ENCODE peak calls at places on chromosomes 12 and 14, in six cellular contexts. M is foreskin fibroblast, Q is AML-193, Y is LHCN-M2, C is IMR-90, S is germinal center. H is an unnamed sample.

GRCh38 chr14:25400607-25401206 is 350.8 kb upstream of the STXBP6 start:
- DNase-seq in M (peak; percentile 58), Q (peak; percentile 43), Y (peak; percentile 44), C (peak; percentile 29), S (peak; percentile 6), H (peak; percentile 54)

GRCh38 chr12:27002141-27002540 is 12.0 kb downstream of the TM7SF3 start:
- DNase-seq in M (no peak), Q (no peak), Y (no peak), C (no peak), S (no peak), H (no peak)

GRCh38 chr12:119202544-119202943 is 23.8 kb downstream of the HSPB8 start:
- DNase-seq in M (no peak), Q (no peak), Y (no peak), C (no peak), S (no peak), H (no peak)

GRCh38 chr12:121992059-121992879 is 29.4 kb upstream of the BCL7A start:
- DNase-seq in M (peak; percentile 98), Q (no peak), Y (peak; percentile 97), C (peak; percentile 99), S (peak; percentile 68), H (no peak)

GRCh38 chr14:105255021-105255507 is 6.7 kb downstream of the BTBD6 start:
- DNase-seq in M (peak; percentile 65), Q (no peak), Y (peak; percentile 97), C (peak; percentile 28), S (no peak), H (no peak)

GRCh38 chr12:41189395-41190251 is 1.5 kb downstream of the PDZRN4 start:
- DNase-seq in M (peak; percentile 2), Q (no peak), Y (no peak), C (no peak), S (no peak), H (no peak)

GRCh38 chr14:60668431-60669112 is 19.3 kb upstream of the SIX1 start:
- DNase-seq in M (no peak), Q (no peak), Y (peak; percentile 7), C (no peak), S (no peak), H (no peak)

GRCh38 chr14:96146131-96146771 is 58.4 kb upstream of the BDKRB2 start:
- DNase-seq in M (peak; percentile 81), Q (no peak), Y (peak; percentile 42), C (peak; percentile 70), S (no peak), H (no peak)

GRCh38 chr12:29782285-29782820 is 1.4 kb downstream of the TMTC1 start:
- DNase-seq in M (peak; percentile 80), Q (no peak), Y (peak; percentile 90), C (peak; percentile 71), S (no peak), H (no peak)

GRCh38 chr12:114395755-114396152 is 10.2 kb downstream of the TBX5 start:
- DNase-seq in M (peak; percentile 90), Q (no peak), Y (no peak), C (peak; percentile 90), S (no peak), H (no peak)

GRCh38 chr12:109112720-109113465 is 3.5 kb upstream of the ACACB start:
- DNase-seq in M (no peak), Q (no peak), Y (no peak), C (no peak), S (no peak), H (no peak)

GRCh38 chr12:124172646-124173045 is 122.2 kb upstream of the RFLNA start:
- DNase-seq in M (peak; percentile 57), Q (no peak), Y (peak; percentile 4), C (no peak), S (no peak), H (no peak)

GRCh38 chr12:114399664-114400211 is 6.2 kb downstream of the TBX5 start:
- DNase-seq in M (peak; percentile 97), Q (no peak), Y (no peak), C (peak; percentile 95), S (no peak), H (no peak)

GRCh38 chr14:99571303-99571986 is 32.6 kb downstream of the CCDC85C start:
- DNase-seq in M (no peak), Q (no peak), Y (no peak), C (no peak), S (no peak), H (no peak)

GRCh38 chr12:22083167-22083566 is 37.1 kb downstream of the CMAS start:
- DNase-seq in M (peak; percentile 52), Q (peak; percentile 39), Y (peak; percentile 40), C (peak; percentile 35), S (peak; percentile 9), H (peak; percentile 31)

GRCh38 chr12:121647-122046 is 55.1 kb downstream of the IQSEC3 start:
- DNase-seq in M (no peak), Q (no peak), Y (no peak), C (no peak), S (no peak), H (no peak)

GRCh38 chr12:97556201-97556824 is 93.7 kb downstream of the RMST start:
- DNase-seq in M (no peak), Q (no peak), Y (no peak), C (no peak), S (no peak), H (peak; percentile 1)